ENCODE peak calls at places on chromosomes 12 and 14, in five cellular contexts. One of them, this sample, is unnamed.

GRCh38 chr12:6840428-6841138 is at the start of gene GNB3:
- DNase-seq in left colon: no peak
- DNase-seq in occipital lobe: no peak
- DNase-seq in M059J: no peak
- DNase-seq in HT1080: no peak
- DNase-seq in this sample: no peak

GRCh38 chr14:72907886-72908285 is 14.0 kb upstream of the DPF3 start:
- DNase-seq in left colon: no peak
- DNase-seq in occipital lobe: no peak
- DNase-seq in M059J: peak; percentile 85
- DNase-seq in HT1080: peak; percentile 95
- DNase-seq in this sample: peak; percentile 81

GRCh38 chr12:8658361-8658760 is 4.3 kb downstream of the MFAP5 start:
- DNase-seq in left colon: no peak
- DNase-seq in occipital lobe: no peak
- DNase-seq in M059J: peak; percentile 52
- DNase-seq in HT1080: peak; percentile 65
- DNase-seq in this sample: peak; percentile 91

GRCh38 chr12:5444520-5444919 is 12.6 kb downstream of the NTF3 start:
- DNase-seq in left colon: no peak
- DNase-seq in occipital lobe: no peak
- DNase-seq in M059J: no peak
- DNase-seq in HT1080: no peak
- DNase-seq in this sample: no peak

GRCh38 chr12:14845350-14845750 is 2.0 kb upstream of the ART4 start:
- DNase-seq in left colon: peak; percentile 35
- DNase-seq in occipital lobe: no peak
- DNase-seq in M059J: peak; percentile 70
- DNase-seq in HT1080: peak; percentile 63
- DNase-seq in this sample: peak; percentile 70

GRCh38 chr14:60756847-60757246 is 22.3 kb downstream of the MNAT1 start:
- DNase-seq in left colon: no peak
- DNase-seq in occipital lobe: no peak
- DNase-seq in M059J: peak; percentile 12
- DNase-seq in HT1080: no peak
- DNase-seq in this sample: no peak

GRCh38 chr12:113056631-113057488 is at the start of gene DTX1:
- DNase-seq in left colon: no peak
- DNase-seq in occipital lobe: peak; percentile 67
- DNase-seq in M059J: no peak
- DNase-seq in HT1080: no peak
- DNase-seq in this sample: no peak

GRCh38 chr12:94140556-94140955 is 7.8 kb upstream of the PLXNC1 start:
- DNase-seq in left colon: peak; percentile 43
- DNase-seq in occipital lobe: no peak
- DNase-seq in M059J: no peak
- DNase-seq in HT1080: peak; percentile 31
- DNase-seq in this sample: peak; percentile 22

GRCh38 chr12:130031571-130032189 is 127.9 kb upstream of the TMEM132D start:
- DNase-seq in left colon: peak; percentile 58
- DNase-seq in occipital lobe: peak; percentile 39
- DNase-seq in M059J: peak; percentile 13
- DNase-seq in HT1080: peak; percentile 56
- DNase-seq in this sample: peak; percentile 58

GRCh38 chr12:108969622-108970021 is 51.2 kb downstream of the SVOP start:
- DNase-seq in left colon: no peak
- DNase-seq in occipital lobe: no peak
- DNase-seq in M059J: no peak
- DNase-seq in HT1080: no peak
- DNase-seq in this sample: no peak

GRCh38 chr14:34113051-34113511 is 162.2 kb upstream of the EGLN3 start:
- DNase-seq in left colon: no peak
- DNase-seq in occipital lobe: no peak
- DNase-seq in M059J: peak; percentile 82
- DNase-seq in HT1080: no peak
- DNase-seq in this sample: peak; percentile 23